ENCODE peak calls at places on chromosome 21, in nine cellular contexts. One of them, this sample, is unnamed.

GRCh38 chr21:27693376-27693775 is 726.5 kb upstream of the ADAMTS5 start:
- DNase-seq in right atrium auricular region: no peak
- DNase-seq in heart left ventricle: no peak
- DNase-seq in DND-41: no peak
- DNase-seq in esophagus squamous epithelium: no peak
- DNase-seq in GM23338: no peak
- DNase-seq in A549: no peak
- DNase-seq in fibroblast of lung: peak
- DNase-seq in coronary artery: no peak
- DNase-seq in this sample: peak

GRCh38 chr21:44829507-44830092 is 11.7 kb upstream of the SUMO3 start:
- DNase-seq in right atrium auricular region: no peak
- DNase-seq in heart left ventricle: no peak
- DNase-seq in DND-41: no peak
- DNase-seq in esophagus squamous epithelium: no peak
- DNase-seq in GM23338: no peak
- DNase-seq in A549: no peak
- DNase-seq in fibroblast of lung: no peak
- DNase-seq in coronary artery: no peak
- DNase-seq in this sample: no peak

GRCh38 chr21:14707265-14708020 is 161.3 kb upstream of the SAMSN1 start:
- DNase-seq in right atrium auricular region: no peak
- DNase-seq in heart left ventricle: no peak
- DNase-seq in DND-41: no peak
- DNase-seq in esophagus squamous epithelium: no peak
- DNase-seq in GM23338: no peak
- DNase-seq in A549: no peak
- DNase-seq in fibroblast of lung: no peak
- DNase-seq in coronary artery: no peak
- DNase-seq in this sample: no peak

GRCh38 chr21:32206631-32207030 is 72.2 kb downstream of the MIS18A start:
- DNase-seq in right atrium auricular region: no peak
- DNase-seq in heart left ventricle: no peak
- DNase-seq in DND-41: no peak
- DNase-seq in esophagus squamous epithelium: no peak
- DNase-seq in GM23338: no peak
- DNase-seq in A549: no peak
- DNase-seq in fibroblast of lung: no peak
- DNase-seq in coronary artery: no peak
- DNase-seq in this sample: no peak

GRCh38 chr21:33089439-33089838 is 19.5 kb downstream of the OLIG1 start:
- DNase-seq in right atrium auricular region: no peak
- DNase-seq in heart left ventricle: no peak
- DNase-seq in DND-41: no peak
- DNase-seq in esophagus squamous epithelium: no peak
- DNase-seq in GM23338: no peak
- DNase-seq in A549: no peak
- DNase-seq in fibroblast of lung: no peak
- DNase-seq in coronary artery: no peak
- DNase-seq in this sample: no peak

GRCh38 chr21:32484706-32485380 is 72.3 kb downstream of the EVA1C start:
- DNase-seq in right atrium auricular region: no peak
- DNase-seq in heart left ventricle: no peak
- DNase-seq in DND-41: no peak
- DNase-seq in esophagus squamous epithelium: no peak
- DNase-seq in GM23338: no peak
- DNase-seq in A549: no peak
- DNase-seq in fibroblast of lung: no peak
- DNase-seq in coronary artery: no peak
- DNase-seq in this sample: no peak

GRCh38 chr21:32423320-32423719 is 10.8 kb downstream of the EVA1C start:
- DNase-seq in right atrium auricular region: no peak
- DNase-seq in heart left ventricle: no peak
- DNase-seq in DND-41: no peak
- DNase-seq in esophagus squamous epithelium: no peak
- DNase-seq in GM23338: no peak
- DNase-seq in A549: no peak
- DNase-seq in fibroblast of lung: peak
- DNase-seq in coronary artery: no peak
- DNase-seq in this sample: peak

GRCh38 chr21:44833663-44834062 is 15.8 kb upstream of the SUMO3 start:
- DNase-seq in right atrium auricular region: no peak
- DNase-seq in heart left ventricle: no peak
- DNase-seq in DND-41: no peak
- DNase-seq in esophagus squamous epithelium: no peak
- DNase-seq in GM23338: no peak
- DNase-seq in A549: no peak
- DNase-seq in fibroblast of lung: no peak
- DNase-seq in coronary artery: no peak
- DNase-seq in this sample: no peak

GRCh38 chr21:41229527-41230248 is 61.7 kb downstream of the BACE2 start:
- DNase-seq in right atrium auricular region: no peak
- DNase-seq in heart left ventricle: no peak
- DNase-seq in DND-41: no peak
- DNase-seq in esophagus squamous epithelium: no peak
- DNase-seq in GM23338: no peak
- DNase-seq in A549: no peak
- DNase-seq in fibroblast of lung: no peak
- DNase-seq in coronary artery: no peak
- DNase-seq in this sample: no peak

GRCh38 chr21:16117851-16118592 is 388.2 kb downstream of the USP25 start:
- DNase-seq in right atrium auricular region: no peak
- DNase-seq in heart left ventricle: no peak
- DNase-seq in DND-41: no peak
- DNase-seq in esophagus squamous epithelium: no peak
- DNase-seq in GM23338: no peak
- DNase-seq in A549: no peak
- DNase-seq in fibroblast of lung: peak
- DNase-seq in coronary artery: no peak
- DNase-seq in this sample: no peak

GRCh38 chr21:33761104-33762036 is 119.1 kb downstream of the ITSN1 start:
- DNase-seq in right atrium auricular region: no peak
- DNase-seq in heart left ventricle: no peak
- DNase-seq in DND-41: no peak
- DNase-seq in esophagus squamous epithelium: no peak
- DNase-seq in GM23338: no peak
- DNase-seq in A549: peak
- DNase-seq in fibroblast of lung: peak
- DNase-seq in coronary artery: no peak
- DNase-seq in this sample: peak

GRCh38 chr21:33894736-33895288 is 20.8 kb downstream of the ATP5PO start:
- DNase-seq in right atrium auricular region: peak
- DNase-seq in heart left ventricle: peak
- DNase-seq in DND-41: peak
- DNase-seq in esophagus squamous epithelium: no peak
- DNase-seq in GM23338: peak
- DNase-seq in A549: peak
- DNase-seq in fibroblast of lung: peak
- DNase-seq in coronary artery: peak
- DNase-seq in this sample: peak

GRCh38 chr21:14080040-14080763 is 130.6 kb downstream of the LIPI start:
- DNase-seq in right atrium auricular region: no peak
- DNase-seq in heart left ventricle: no peak
- DNase-seq in DND-41: no peak
- DNase-seq in esophagus squamous epithelium: no peak
- DNase-seq in GM23338: peak
- DNase-seq in A549: no peak
- DNase-seq in fibroblast of lung: no peak
- DNase-seq in coronary artery: no peak
- DNase-seq in this sample: no peak

GRCh38 chr21:39852021-39852721 is 15.1 kb upstream of the PCP4 start:
- DNase-seq in right atrium auricular region: no peak
- DNase-seq in heart left ventricle: no peak
- DNase-seq in DND-41: no peak
- DNase-seq in esophagus squamous epithelium: no peak
- DNase-seq in GM23338: no peak
- DNase-seq in A549: no peak
- DNase-seq in fibroblast of lung: no peak
- DNase-seq in coronary artery: no peak
- DNase-seq in this sample: no peak

GRCh38 chr21:44443891-44444285 is 11.4 kb upstream of the LRRC3 start:
- DNase-seq in right atrium auricular region: no peak
- DNase-seq in heart left ventricle: no peak
- DNase-seq in DND-41: no peak
- DNase-seq in esophagus squamous epithelium: no peak
- DNase-seq in GM23338: no peak
- DNase-seq in A549: no peak
- DNase-seq in fibroblast of lung: no peak
- DNase-seq in coronary artery: no peak
- DNase-seq in this sample: no peak

DNA sequence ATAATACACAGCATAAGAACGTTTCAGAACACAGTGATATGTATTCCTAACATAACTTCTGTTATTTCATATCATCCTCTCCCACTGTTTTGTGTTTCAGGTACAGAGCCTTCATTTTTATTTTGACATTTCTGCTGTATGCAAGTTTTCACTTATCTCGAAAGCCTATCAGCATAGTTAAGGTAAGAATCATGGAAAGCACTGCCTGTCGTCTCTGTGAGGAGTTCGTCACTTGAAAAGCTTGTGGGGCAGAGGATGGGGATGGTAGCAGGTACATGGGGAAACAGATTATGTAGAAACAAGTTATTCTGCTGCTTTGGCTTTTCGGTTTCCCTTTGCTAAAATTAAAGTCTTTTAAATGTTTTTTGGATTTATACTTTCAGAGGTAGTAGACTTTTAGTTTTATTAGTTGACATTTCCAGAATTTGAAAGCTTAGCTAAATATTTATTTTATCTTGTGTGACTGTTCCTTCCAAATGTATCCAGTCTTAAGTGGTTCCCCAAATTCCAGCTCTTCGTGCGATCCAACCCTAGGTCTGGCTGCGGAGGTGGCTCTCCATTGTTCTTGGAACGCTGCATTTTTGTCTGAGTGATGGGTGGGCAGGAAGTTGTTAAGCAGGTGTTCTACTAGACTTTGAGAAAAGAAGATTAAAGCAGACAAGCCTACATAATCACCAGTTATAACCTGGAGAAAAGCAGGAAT is 12.2 kb downstream of the SLC37A1 start:
- DNase-seq in right atrium auricular region: no peak
- DNase-seq in heart left ventricle: no peak
- DNase-seq in DND-41: no peak
- DNase-seq in esophagus squamous epithelium: no peak
- DNase-seq in GM23338: no peak
- DNase-seq in A549: no peak
- DNase-seq in fibroblast of lung: no peak
- DNase-seq in coronary artery: peak
- DNase-seq in this sample: no peak
- H3K27ac ChIP-seq in right atrium auricular region: no peak
- H3K27ac ChIP-seq in heart left ventricle: peak
- H3K27ac ChIP-seq in DND-41: no peak
- H3K27ac ChIP-seq in esophagus squamous epithelium: no peak
- H3K27ac ChIP-seq in GM23338: no peak
- H3K27ac ChIP-seq in A549: no peak
- H3K27ac ChIP-seq in fibroblast of lung: no peak
- H3K27ac ChIP-seq in coronary artery: peak
- H3K27ac ChIP-seq in this sample: no peak

GRCh38 chr21:46229133-46229922 is 754 bp upstream of the LSS start:
- DNase-seq in right atrium auricular region: no peak
- DNase-seq in heart left ventricle: peak
- DNase-seq in DND-41: peak
- DNase-seq in esophagus squamous epithelium: no peak
- DNase-seq in GM23338: peak
- DNase-seq in A549: peak
- DNase-seq in fibroblast of lung: no peak
- DNase-seq in coronary artery: no peak
- DNase-seq in this sample: no peak
- TF ChIP-seq CTCF in right atrium auricular region: peak
- TF ChIP-seq CTCF in heart left ventricle: peak
- TF ChIP-seq CTCF in DND-41: peak
- TF ChIP-seq CTCF in esophagus squamous epithelium: peak
- TF ChIP-seq CTCF in GM23338: peak
- TF ChIP-seq CTCF in A549: peak
- TF ChIP-seq CTCF in fibroblast of lung: peak
- TF ChIP-seq CTCF in coronary artery: no peak
- TF ChIP-seq CTCF in this sample: peak

DNA sequence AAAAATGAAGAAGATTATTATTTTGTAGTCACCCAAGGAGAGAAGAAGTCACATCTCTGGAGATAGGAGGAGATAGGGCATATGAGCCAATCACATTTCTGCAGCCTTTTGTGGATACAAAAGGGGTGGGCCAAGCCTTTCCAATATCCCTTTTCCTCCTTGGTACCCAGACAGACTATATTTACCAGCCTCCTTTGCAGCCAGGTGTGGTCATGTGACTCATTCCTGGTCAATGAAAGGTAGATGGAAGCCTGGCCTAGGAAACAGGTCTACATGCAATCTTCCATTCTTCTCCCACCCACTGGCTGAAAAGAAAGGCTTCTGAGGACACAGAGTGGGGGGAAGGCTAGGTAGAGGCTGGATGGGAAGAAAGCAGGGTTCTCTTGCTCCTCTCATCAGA is 58.1 kb upstream of the ERG start:
- DNase-seq in right atrium auricular region: no peak
- DNase-seq in heart left ventricle: no peak
- DNase-seq in DND-41: no peak
- DNase-seq in esophagus squamous epithelium: no peak
- DNase-seq in GM23338: no peak
- DNase-seq in A549: no peak
- DNase-seq in fibroblast of lung: no peak
- DNase-seq in coronary artery: no peak
- DNase-seq in this sample: no peak
- H3K27ac ChIP-seq in right atrium auricular region: no peak
- H3K27ac ChIP-seq in heart left ventricle: no peak
- H3K27ac ChIP-seq in DND-41: no peak
- H3K27ac ChIP-seq in esophagus squamous epithelium: no peak
- H3K27ac ChIP-seq in GM23338: no peak
- H3K27ac ChIP-seq in A549: no peak
- H3K27ac ChIP-seq in fibroblast of lung: no peak
- H3K27ac ChIP-seq in coronary artery: no peak
- H3K27ac ChIP-seq in this sample: no peak

DNA sequence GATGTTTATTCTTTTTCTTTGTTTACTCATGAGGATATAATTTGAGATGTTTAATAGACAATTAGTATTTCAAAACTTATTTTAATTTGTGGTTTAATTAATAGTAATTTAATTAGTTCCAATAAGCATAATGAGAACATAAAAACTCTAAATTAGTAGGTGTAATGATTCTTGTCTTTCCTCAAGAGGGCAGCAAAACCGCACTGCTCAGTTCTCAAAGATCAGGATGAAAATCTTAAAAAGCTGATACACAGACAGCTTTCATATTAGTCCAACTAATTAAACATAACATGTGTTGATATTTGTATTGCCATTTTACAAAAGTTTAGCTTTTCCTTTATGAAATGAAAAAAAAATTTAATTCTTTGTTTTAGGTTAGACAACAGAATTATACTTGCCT is 106.7 kb upstream of the C21orf91 start:
- DNase-seq in right atrium auricular region: no peak
- DNase-seq in heart left ventricle: no peak
- DNase-seq in DND-41: no peak
- DNase-seq in esophagus squamous epithelium: no peak
- DNase-seq in GM23338: peak
- DNase-seq in A549: no peak
- DNase-seq in fibroblast of lung: peak
- DNase-seq in coronary artery: no peak
- DNase-seq in this sample: no peak
- TF ChIP-seq CTCF in right atrium auricular region: no peak
- TF ChIP-seq CTCF in heart left ventricle: peak
- TF ChIP-seq CTCF in DND-41: peak
- TF ChIP-seq CTCF in esophagus squamous epithelium: no peak
- TF ChIP-seq CTCF in GM23338: peak
- TF ChIP-seq CTCF in A549: no peak
- TF ChIP-seq CTCF in fibroblast of lung: peak
- TF ChIP-seq CTCF in coronary artery: no peak
- TF ChIP-seq CTCF in this sample: peak

GRCh38 chr21:25457946-25458345 is 149.3 kb downstream of the MRPL39 start:
- DNase-seq in right atrium auricular region: no peak
- DNase-seq in heart left ventricle: no peak
- DNase-seq in DND-41: no peak
- DNase-seq in esophagus squamous epithelium: no peak
- DNase-seq in GM23338: no peak
- DNase-seq in A549: no peak
- DNase-seq in fibroblast of lung: no peak
- DNase-seq in coronary artery: no peak
- DNase-seq in this sample: no peak
- H3K27ac ChIP-seq in right atrium auricular region: no peak
- H3K27ac ChIP-seq in heart left ventricle: no peak
- H3K27ac ChIP-seq in DND-41: no peak
- H3K27ac ChIP-seq in esophagus squamous epithelium: no peak
- H3K27ac ChIP-seq in GM23338: no peak
- H3K27ac ChIP-seq in A549: no peak
- H3K27ac ChIP-seq in fibroblast of lung: no peak
- H3K27ac ChIP-seq in coronary artery: no peak
- H3K27ac ChIP-seq in this sample: peak